ENCODE peak calls at places on chromosomes 2 and 18, in four cellular contexts. One of them, this sample, is unnamed.

GRCh38 chr2:197998702-197999101 is 194.3 kb downstream of the PLCL1 start:
- DNase-seq in AG08395: no peak
- DNase-seq in GM13976: no peak
- DNase-seq in stimulated activated CD8-positive, alpha-beta memory T cell treated with anti-CD3 and anti-CD28 coated beads, Interleukin-2, amount 100 ng/mL, for 48 hours: no peak
- DNase-seq in this sample: no peak

GRCh38 chr18:54899500-54899899 is 59.8 kb downstream of the CCDC68 start:
- DNase-seq in GM13976: no peak
- DNase-seq in stimulated activated CD8-positive, alpha-beta memory T cell treated with anti-CD3 and anti-CD28 coated beads, Interleukin-2, amount 100 ng/mL, for 48 hours: no peak
- DNase-seq in AG08395: no peak
- DNase-seq in this sample: no peak

GRCh38 chr2:214481204-214481603 is 70.3 kb downstream of the VWC2L start:
- DNase-seq in stimulated activated CD8-positive, alpha-beta memory T cell treated with anti-CD3 and anti-CD28 coated beads, Interleukin-2, amount 100 ng/mL, for 48 hours: no peak
- DNase-seq in AG08395: no peak
- DNase-seq in GM13976: no peak
- DNase-seq in this sample: no peak

GRCh38 chr2:236744316-236745105 is 174.9 kb downstream of the ACKR3 start:
- DNase-seq in AG08395: peak
- DNase-seq in GM13976: no peak
- DNase-seq in stimulated activated CD8-positive, alpha-beta memory T cell treated with anti-CD3 and anti-CD28 coated beads, Interleukin-2, amount 100 ng/mL, for 48 hours: no peak
- DNase-seq in this sample: no peak

GRCh38 chr18:26307161-26307773 is 81.0 kb downstream of the TAF4B start:
- DNase-seq in stimulated activated CD8-positive, alpha-beta memory T cell treated with anti-CD3 and anti-CD28 coated beads, Interleukin-2, amount 100 ng/mL, for 48 hours: no peak
- DNase-seq in GM13976: peak
- DNase-seq in AG08395: peak
- DNase-seq in this sample: peak

GRCh38 chr2:85843543-85843942 is 45.2 kb downstream of the ST3GAL5 start:
- DNase-seq in AG08395: no peak
- DNase-seq in GM13976: no peak
- DNase-seq in stimulated activated CD8-positive, alpha-beta memory T cell treated with anti-CD3 and anti-CD28 coated beads, Interleukin-2, amount 100 ng/mL, for 48 hours: no peak
- DNase-seq in this sample: no peak

GRCh38 chr2:181977661-181978350 is 7.8 kb upstream of the PPP1R1C start:
- DNase-seq in AG08395: peak
- DNase-seq in stimulated activated CD8-positive, alpha-beta memory T cell treated with anti-CD3 and anti-CD28 coated beads, Interleukin-2, amount 100 ng/mL, for 48 hours: no peak
- DNase-seq in GM13976: no peak
- DNase-seq in this sample: no peak

GRCh38 chr2:23445450-23445868 is 60.5 kb downstream of the KLHL29 start:
- DNase-seq in stimulated activated CD8-positive, alpha-beta memory T cell treated with anti-CD3 and anti-CD28 coated beads, Interleukin-2, amount 100 ng/mL, for 48 hours: no peak
- DNase-seq in GM13976: no peak
- DNase-seq in AG08395: peak
- DNase-seq in this sample: no peak

GRCh38 chr2:460861-461260 is 173.0 kb upstream of the ALKAL2 start:
- DNase-seq in stimulated activated CD8-positive, alpha-beta memory T cell treated with anti-CD3 and anti-CD28 coated beads, Interleukin-2, amount 100 ng/mL, for 48 hours: no peak
- DNase-seq in GM13976: peak
- DNase-seq in AG08395: no peak
- DNase-seq in this sample: no peak

GRCh38 chr2:31729442-31730092 is 148.8 kb upstream of the SRD5A2 start:
- DNase-seq in stimulated activated CD8-positive, alpha-beta memory T cell treated with anti-CD3 and anti-CD28 coated beads, Interleukin-2, amount 100 ng/mL, for 48 hours: no peak
- DNase-seq in GM13976: peak
- DNase-seq in AG08395: peak
- DNase-seq in this sample: no peak

GRCh38 chr2:124112966-124113365 is 87.9 kb downstream of the CNTNAP5 start:
- DNase-seq in AG08395: no peak
- DNase-seq in stimulated activated CD8-positive, alpha-beta memory T cell treated with anti-CD3 and anti-CD28 coated beads, Interleukin-2, amount 100 ng/mL, for 48 hours: no peak
- DNase-seq in GM13976: no peak
- DNase-seq in this sample: no peak

GRCh38 chr2:225566798-225567197 is 167.3 kb downstream of the NYAP2 start:
- DNase-seq in GM13976: no peak
- DNase-seq in stimulated activated CD8-positive, alpha-beta memory T cell treated with anti-CD3 and anti-CD28 coated beads, Interleukin-2, amount 100 ng/mL, for 48 hours: no peak
- DNase-seq in AG08395: no peak
- DNase-seq in this sample: no peak

GRCh38 chr2:168749264-168749663 is 53.2 kb upstream of the NOSTRIN start:
- DNase-seq in AG08395: no peak
- DNase-seq in stimulated activated CD8-positive, alpha-beta memory T cell treated with anti-CD3 and anti-CD28 coated beads, Interleukin-2, amount 100 ng/mL, for 48 hours: no peak
- DNase-seq in GM13976: no peak
- DNase-seq in this sample: no peak

GRCh38 chr18:22868831-22869230 is 64.3 kb upstream of the RBBP8 start:
- DNase-seq in GM13976: no peak
- DNase-seq in stimulated activated CD8-positive, alpha-beta memory T cell treated with anti-CD3 and anti-CD28 coated beads, Interleukin-2, amount 100 ng/mL, for 48 hours: no peak
- DNase-seq in AG08395: no peak
- DNase-seq in this sample: no peak

GRCh38 chr2:592737-593136 is 84.5 kb downstream of the TMEM18 start:
- DNase-seq in stimulated activated CD8-positive, alpha-beta memory T cell treated with anti-CD3 and anti-CD28 coated beads, Interleukin-2, amount 100 ng/mL, for 48 hours: no peak
- DNase-seq in GM13976: no peak
- DNase-seq in AG08395: no peak
- DNase-seq in this sample: no peak

GRCh38 chr2:205405752-205406151 is 276.5 kb upstream of the NRP2 start:
- DNase-seq in GM13976: no peak
- DNase-seq in stimulated activated CD8-positive, alpha-beta memory T cell treated with anti-CD3 and anti-CD28 coated beads, Interleukin-2, amount 100 ng/mL, for 48 hours: no peak
- DNase-seq in AG08395: peak
- DNase-seq in this sample: peak

GRCh38 chr2:34447097-34447496 is 848.0 kb upstream of the FAM98A start:
- DNase-seq in GM13976: no peak
- DNase-seq in AG08395: no peak
- DNase-seq in stimulated activated CD8-positive, alpha-beta memory T cell treated with anti-CD3 and anti-CD28 coated beads, Interleukin-2, amount 100 ng/mL, for 48 hours: no peak
- DNase-seq in this sample: no peak

GRCh38 chr2:226693521-226693920 is 106.1 kb downstream of the IRS1 start:
- DNase-seq in stimulated activated CD8-positive, alpha-beta memory T cell treated with anti-CD3 and anti-CD28 coated beads, Interleukin-2, amount 100 ng/mL, for 48 hours: no peak
- DNase-seq in AG08395: no peak
- DNase-seq in GM13976: no peak
- DNase-seq in this sample: no peak

GRCh38 chr2:199833525-199833924 is 17.5 kb downstream of the FTCDNL1 start:
- DNase-seq in stimulated activated CD8-positive, alpha-beta memory T cell treated with anti-CD3 and anti-CD28 coated beads, Interleukin-2, amount 100 ng/mL, for 48 hours: no peak
- DNase-seq in GM13976: no peak
- DNase-seq in AG08395: no peak
- DNase-seq in this sample: no peak

GRCh38 chr2:130352229-130352628 is 3.6 kb upstream of the PTPN18 start:
- DNase-seq in AG08395: no peak
- DNase-seq in GM13976: no peak
- DNase-seq in stimulated activated CD8-positive, alpha-beta memory T cell treated with anti-CD3 and anti-CD28 coated beads, Interleukin-2, amount 100 ng/mL, for 48 hours: no peak
- DNase-seq in this sample: no peak

GRCh38 chr2:25362564-25363145 is 20.9 kb upstream of the DNMT3A start:
- DNase-seq in stimulated activated CD8-positive, alpha-beta memory T cell treated with anti-CD3 and anti-CD28 coated beads, Interleukin-2, amount 100 ng/mL, for 48 hours: no peak
- DNase-seq in AG08395: no peak
- DNase-seq in GM13976: peak
- DNase-seq in this sample: no peak

GRCh38 chr2:154484338-154485099 is 214.0 kb upstream of the KCNJ3 start:
- DNase-seq in AG08395: no peak
- DNase-seq in GM13976: no peak
- DNase-seq in stimulated activated CD8-positive, alpha-beta memory T cell treated with anti-CD3 and anti-CD28 coated beads, Interleukin-2, amount 100 ng/mL, for 48 hours: no peak
- DNase-seq in this sample: no peak

GRCh38 chr2:128531856-128532255 is 213.2 kb upstream of the HS6ST1 start:
- DNase-seq in GM13976: no peak
- DNase-seq in stimulated activated CD8-positive, alpha-beta memory T cell treated with anti-CD3 and anti-CD28 coated beads, Interleukin-2, amount 100 ng/mL, for 48 hours: no peak
- DNase-seq in AG08395: no peak
- DNase-seq in this sample: no peak

GRCh38 chr2:170763232-170763631 is 6.9 kb upstream of the ERICH2 start:
- DNase-seq in AG08395: no peak
- DNase-seq in GM13976: no peak
- DNase-seq in stimulated activated CD8-positive, alpha-beta memory T cell treated with anti-CD3 and anti-CD28 coated beads, Interleukin-2, amount 100 ng/mL, for 48 hours: no peak
- DNase-seq in this sample: no peak

GRCh38 chr2:85053802-85054201 is 79.4 kb upstream of the TCF7L1 start:
- DNase-seq in AG08395: peak
- DNase-seq in GM13976: no peak
- DNase-seq in stimulated activated CD8-positive, alpha-beta memory T cell treated with anti-CD3 and anti-CD28 coated beads, Interleukin-2, amount 100 ng/mL, for 48 hours: no peak
- DNase-seq in this sample: no peak

GRCh38 chr2:98936917-98937351 is 909 bp upstream of the CRACDL start:
- DNase-seq in stimulated activated CD8-positive, alpha-beta memory T cell treated with anti-CD3 and anti-CD28 coated beads, Interleukin-2, amount 100 ng/mL, for 48 hours: no peak
- DNase-seq in AG08395: no peak
- DNase-seq in GM13976: no peak
- DNase-seq in this sample: no peak

GRCh38 chr2:172516299-172516698 is 39.6 kb upstream of the PDK1 start:
- DNase-seq in AG08395: peak
- DNase-seq in stimulated activated CD8-positive, alpha-beta memory T cell treated with anti-CD3 and anti-CD28 coated beads, Interleukin-2, amount 100 ng/mL, for 48 hours: no peak
- DNase-seq in GM13976: no peak
- DNase-seq in this sample: peak

GRCh38 chr18:6731197-6731596 is 1.7 kb downstream of the ARHGAP28 start:
- DNase-seq in stimulated activated CD8-positive, alpha-beta memory T cell treated with anti-CD3 and anti-CD28 coated beads, Interleukin-2, amount 100 ng/mL, for 48 hours: no peak
- DNase-seq in GM13976: no peak
- DNase-seq in AG08395: peak
- DNase-seq in this sample: no peak

GRCh38 chr2:217691920-217692666 is 310.7 kb downstream of the TNS1 start:
- DNase-seq in AG08395: peak
- DNase-seq in stimulated activated CD8-positive, alpha-beta memory T cell treated with anti-CD3 and anti-CD28 coated beads, Interleukin-2, amount 100 ng/mL, for 48 hours: no peak
- DNase-seq in GM13976: no peak
- DNase-seq in this sample: no peak

GRCh38 chr2:15225131-15225530 is 336.0 kb downstream of the NBAS start:
- DNase-seq in stimulated activated CD8-positive, alpha-beta memory T cell treated with anti-CD3 and anti-CD28 coated beads, Interleukin-2, amount 100 ng/mL, for 48 hours: no peak
- DNase-seq in AG08395: no peak
- DNase-seq in GM13976: no peak
- DNase-seq in this sample: no peak

GRCh38 chr18:13909541-13909940 is 5.8 kb downstream of the MC2R start:
- DNase-seq in stimulated activated CD8-positive, alpha-beta memory T cell treated with anti-CD3 and anti-CD28 coated beads, Interleukin-2, amount 100 ng/mL, for 48 hours: no peak
- DNase-seq in AG08395: no peak
- DNase-seq in GM13976: no peak
- DNase-seq in this sample: no peak